ENCODE peak calls at places on chromosomes 7 and 10, in ten cellular contexts. M, F, T, L, A, V, W, Q, I and E are unnamed samples. For H3K4me1, the result is how much of the 10 kb centered on the place peaks cover.

GRCh38 chr10:11163990-11164805 is 146.5 kb downstream of the CELF2 start:
- DNase-seq in V (no peak), F (no peak), L (no peak), Q (no peak), W (no peak), M (peak), I (no peak), T (no peak), A (peak), E (no peak)

GRCh38 chr10:95756061-95756751 is at the start of gene ENTPD1:
- DNase-seq in L (no peak), W (no peak), Q (no peak), T (no peak), F (no peak), A (no peak), M (peak), I (no peak), V (no peak), E (no peak)

GRCh38 chr7:55964802-55965470 is 551 bp downstream of the NIPSNAP2 start:
- DNase-seq in L (peak), M (peak), I (peak), A (peak), V (peak), F (peak), Q (peak), T (peak), W (peak), E (peak)

GRCh38 chr10:86255405-86256251 is 111.0 kb downstream of the GRID1 start:
- DNase-seq in W (no peak), Q (no peak), V (no peak), I (peak), A (peak), M (peak), F (no peak), L (no peak), T (no peak), E (no peak)

GRCh38 chr10:35136263-35136815 is 9.7 kb downstream of the CREM start:
- DNase-seq in M (no peak), V (no peak), T (no peak), L (no peak), A (no peak), Q (no peak), I (no peak), F (no peak), W (no peak), E (no peak)

GRCh38 chr7:112298543-112299100 is 92.1 kb downstream of the ZNF277 start:
- DNase-seq in W (no peak), Q (no peak), A (no peak), T (no peak), I (no peak), M (no peak), V (no peak), L (no peak), F (no peak), E (no peak)

GRCh38 chr7:84256481-84256880 is 61.9 kb upstream of the SEMA3A start:
- DNase-seq in M (no peak), T (no peak), L (no peak), A (no peak), W (no peak), V (no peak), F (no peak), I (no peak), Q (no peak), E (no peak)

GRCh38 chr10:95133997-95134396 is 60.0 kb upstream of the ACSM6 start:
- DNase-seq in I (no peak), L (no peak), T (no peak), F (no peak), Q (no peak), M (no peak), A (no peak), W (no peak), V (no peak), E (no peak)

GRCh38 chr10:122999347-122999746 is 9.2 kb downstream of the IKZF5 start:
- DNase-seq in T (no peak), M (no peak), W (no peak), F (no peak), Q (no peak), V (no peak), A (no peak), L (no peak), I (no peak), E (no peak)

GRCh38 chr10:13890617-13891541 is 304.1 kb downstream of the PRPF18 start:
- DNase-seq in V (no peak), I (peak), A (no peak), F (no peak), L (no peak), M (no peak), Q (peak), T (no peak), W (no peak), E (no peak)

GRCh38 chr10:89745903-89746302 is 44.5 kb downstream of the KIF20B start:
- DNase-seq in F (no peak), W (no peak), A (no peak), I (no peak), Q (no peak), T (no peak), V (peak), L (no peak), M (no peak), E (no peak)

GRCh38 chr7:157544226-157544625 is 207.4 kb downstream of the DNAJB6 start:
- DNase-seq in F (peak), A (peak), M (no peak), V (no peak), L (no peak), I (no peak), Q (no peak), T (no peak), W (no peak), E (no peak)

GRCh38 chr7:81256991-81257390 is 338.1 kb upstream of the SEMA3C start:
- DNase-seq in F (no peak), M (no peak), L (no peak), T (no peak), A (no peak), W (no peak), I (no peak), V (peak), Q (no peak), E (peak)

GRCh38 chr7:29194206-29194593 is 375 bp upstream of the CHN2 start:
- DNase-seq in I (no peak), A (peak), V (no peak), F (peak), W (no peak), Q (peak), L (no peak), T (peak), M (peak), E (no peak)

GRCh38 chr10:58780481-58780880 is 267.8 kb downstream of the BICC1 start:
- DNase-seq in F (no peak), L (no peak), T (no peak), I (no peak), M (no peak), V (no peak), Q (no peak), W (no peak), A (no peak), E (no peak)

GRCh38 chr7:23373151-23374004 is 74.2 kb downstream of the MALSU1 start:
- DNase-seq in Q (no peak), I (no peak), W (no peak), A (no peak), F (no peak), M (no peak), T (no peak), L (no peak), V (no peak), E (no peak)

GRCh38 chr10:5910323-5911100 is 20.5 kb downstream of the FBH1 start:
- DNase-seq in L (no peak), W (no peak), T (peak), A (no peak), F (peak), V (no peak), Q (no peak), I (no peak), M (no peak), E (no peak)

GRCh38 chr7:36854652-36855051 is 130.4 kb upstream of the AOAH start:
- DNase-seq in I (no peak), A (no peak), L (no peak), W (no peak), T (no peak), Q (no peak), V (no peak), F (no peak), M (no peak), E (no peak)

GRCh38 chr7:5433181-5433580 is 9.5 kb upstream of the TNRC18 start:
- DNase-seq in Q (no peak), A (no peak), I (no peak), T (no peak), F (no peak), M (no peak), W (no peak), L (no peak), V (no peak), E (no peak)

GRCh38 chr7:156949541-156950380 is at the start of gene NOM1:
- DNase-seq in V (peak), T (peak), I (peak), W (peak), Q (peak), F (peak), A (peak), L (peak), M (peak), E (peak)

GRCh38 chr7:28581351-28581750 is 169.0 kb downstream of the CREB5 start:
- DNase-seq in A (no peak), I (no peak), V (no peak), M (no peak), L (no peak), W (no peak), Q (no peak), T (no peak), F (no peak), E (no peak)

GRCh38 chr10:26780106-26780792 is 80.5 kb downstream of the ABI1 start:
- DNase-seq in Q (no peak), I (no peak), A (no peak), W (no peak), M (no peak), F (no peak), L (no peak), T (no peak), V (no peak), E (no peak)

GRCh38 chr10:129531195-129531968 is 64.3 kb downstream of the MGMT start:
- DNase-seq in A (no peak), T (no peak), F (no peak), Q (no peak), L (no peak), M (no peak), I (no peak), V (peak), W (no peak), E (no peak)

GRCh38 chr7:28395806-28396205 is 16.5 kb upstream of the CREB5 start:
- DNase-seq in L (no peak), F (no peak), I (no peak), M (no peak), T (no peak), Q (no peak), V (no peak), W (no peak), A (no peak), E (no peak)

GRCh38 chr7:867406-868188 is 8.8 kb upstream of the GET4 start:
- DNase-seq in W (peak), I (no peak), T (peak), L (peak), M (peak), V (peak), A (peak), F (peak), Q (peak), E (no peak)

GRCh38 chr7:101595766-101596537 is 33.1 kb downstream of the MYL10 start:
- DNase-seq in L (no peak), M (no peak), I (no peak), W (no peak), T (no peak), F (peak), V (no peak), A (no peak), Q (no peak), E (no peak)

GRCh38 chr7:2804227-2804763 is 39.8 kb downstream of the GNA12 start:
- DNase-seq in V (no peak), F (no peak), I (peak), Q (no peak), A (peak), L (no peak), M (no peak), W (no peak), T (peak), E (no peak)

GRCh38 chr10:1393481-1393880 is 337.3 kb downstream of the WDR37 start:
- DNase-seq in Q (no peak), V (no peak), F (no peak), W (no peak), A (no peak), T (no peak), L (peak), I (peak), M (peak), E (no peak)

GRCh38 chr7:12518920-12519681 is 51.4 kb upstream of the SCIN start:
- DNase-seq in A (no peak), W (no peak), L (no peak), F (no peak), V (peak), I (no peak), Q (no peak), T (no peak), M (no peak), E (no peak)

GRCh38 chr10:119281581-119282071 is 74.3 kb downstream of the GRK5 start:
- DNase-seq in M (no peak), V (no peak), F (no peak), Q (peak), I (peak), W (peak), L (peak), T (peak), A (peak), E (peak)

GRCh38 chr10:63068246-63068645 is 64.9 kb upstream of the NRBF2 start:
- DNase-seq in Q (no peak), T (no peak), L (no peak), M (no peak), F (no peak), W (no peak), V (no peak), I (no peak), A (no peak), E (no peak)

GRCh38 chr10:95564291-95564690 is 3.1 kb upstream of the SORBS1 start:
- DNase-seq in Q (no peak), I (no peak), M (peak), A (no peak), T (no peak), F (no peak), V (no peak), W (no peak), L (no peak), E (no peak)

GRCh38 chr10:93150289-93150688 is 76.6 kb downstream of the CYP26A1 start:
- DNase-seq in I (no peak), W (no peak), L (no peak), T (no peak), F (no peak), A (no peak), V (no peak), Q (no peak), M (no peak), E (no peak)

GRCh38 chr10:30432631-30433285 is 1.2 kb upstream of the MAP3K8 start:
- DNase-seq in I (peak), A (peak), M (peak), Q (peak), F (no peak), T (peak), L (peak), W (no peak), V (peak), E (peak)

GRCh38 chr7:93856319-93856718 is 34.2 kb downstream of the TFPI2 start:
- DNase-seq in V (no peak), I (no peak), M (no peak), L (no peak), F (no peak), A (no peak), T (no peak), W (no peak), Q (no peak), E (no peak)

GRCh38 chr10:90800232-90800796 is 57.5 kb downstream of the HTR7 start:
- DNase-seq in I (no peak), V (no peak), W (no peak), Q (no peak), A (no peak), F (no peak), T (no peak), L (no peak), M (no peak), E (no peak)

GRCh38 chr10:62842983-62843382 is 26.8 kb upstream of the EGR2 start:
- DNase-seq in Q (no peak), A (no peak), T (no peak), M (no peak), L (no peak), V (no peak), F (no peak), I (no peak), W (no peak), E (no peak)

DNA sequence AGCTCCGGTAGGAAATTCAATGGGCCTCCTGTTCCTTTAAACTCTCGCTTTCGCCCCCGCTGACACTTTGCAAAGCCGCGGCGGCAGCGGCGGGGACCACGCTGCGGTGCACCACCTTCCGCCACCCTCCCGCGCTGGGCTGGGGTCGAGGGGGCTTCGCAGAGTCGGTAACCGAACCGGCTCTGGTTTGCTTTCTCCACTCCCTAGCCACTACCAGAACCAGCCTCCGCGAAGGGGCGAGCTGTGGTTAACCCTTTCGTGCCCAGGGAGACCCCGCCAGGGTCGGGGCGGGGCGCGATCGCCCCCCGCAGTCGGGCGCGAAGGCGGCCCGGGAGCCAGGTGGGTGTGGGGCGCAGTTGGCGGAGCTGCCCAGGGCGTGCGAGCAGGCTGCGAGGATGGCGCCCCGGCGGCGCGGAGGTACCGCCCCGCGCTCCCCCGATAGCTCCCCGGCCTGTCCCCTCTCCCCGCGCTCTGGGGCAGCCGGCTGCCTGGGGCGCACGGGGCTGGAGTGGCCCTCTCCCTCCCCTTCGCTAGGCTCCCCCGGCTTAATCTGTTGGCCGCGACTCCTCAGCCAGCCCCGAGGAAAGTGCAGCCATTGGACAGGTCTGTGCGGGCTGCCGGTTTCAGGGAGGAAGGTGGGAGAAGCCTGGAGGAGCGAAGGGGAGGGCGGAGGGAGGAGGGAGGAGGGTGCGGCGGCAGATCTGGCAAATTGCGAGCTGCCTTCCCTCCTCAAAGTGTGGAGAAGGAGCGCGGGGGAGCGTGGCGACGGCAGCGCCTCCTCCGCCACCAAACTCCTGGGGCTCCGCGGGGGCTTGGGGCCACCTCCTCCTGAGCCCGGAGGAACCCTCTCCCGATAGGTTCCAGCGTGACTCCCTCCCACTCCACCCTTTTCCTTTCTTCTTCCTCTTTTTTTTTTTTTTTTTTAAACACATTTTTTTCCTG is 483 bp upstream of the PLXDC2 start:
- DNase-seq in I (peak), Q (peak), V (peak), T (peak), A (peak), F (peak), L (peak), W (peak), M (peak), E (peak)
- TF ChIP-seq POLR2A in I (peak), Q (peak), V (no peak), T (no peak), A (no peak), F (peak), L (no peak), W (peak), M (peak), E (peak)

GRCh38 chr10:77321868-77322267 is 315.7 kb downstream of the KCNMA1 start:
- DNase-seq in Q (no peak), A (no peak), W (no peak), F (no peak), V (no peak), M (no peak), L (no peak), T (no peak), I (no peak), E (no peak)
- H3K4me3 ChIP-seq in Q (no peak), A (no peak), W (no peak), F (no peak), V (no peak), M (no peak), L (no peak), T (no peak), I (no peak), E (no peak)

GRCh38 chr7:139115104-139115503 is 5.6 kb upstream of the ZC3HAV1 start:
- DNase-seq in L (no peak), T (no peak), V (no peak), F (no peak), W (no peak), M (no peak), I (no peak), A (no peak), Q (no peak), E (no peak)
- H3K4me1 ChIP-seq in L (under half), T (under half), V (under half), F (under half), W (under half), M (under half), I (under half), A (under half), Q (under half), E (under half)

DNA sequence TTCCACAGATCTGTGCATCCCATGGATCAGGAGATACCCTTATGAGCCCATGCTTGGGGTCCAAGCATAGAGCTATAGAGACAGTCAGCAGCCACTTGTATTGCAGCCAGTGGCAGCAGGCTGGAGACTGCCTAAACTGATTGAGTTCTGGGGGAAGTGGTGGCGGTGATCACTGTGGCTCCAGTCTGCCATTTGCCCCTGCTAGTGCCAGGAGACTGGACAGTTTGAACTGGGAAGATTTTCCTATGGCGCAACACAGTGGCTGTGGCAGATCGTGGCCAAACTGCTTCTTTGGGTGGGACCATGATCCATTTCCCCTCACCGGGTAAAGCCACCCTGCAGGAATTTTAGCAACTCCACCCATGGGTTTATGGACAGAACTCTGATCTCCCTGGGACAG is 679.7 kb upstream of the SEMA3D start:
- DNase-seq in Q (peak), M (no peak), V (no peak), L (no peak), T (no peak), I (no peak), F (no peak), A (no peak), W (no peak), E (no peak)
- TF ChIP-seq POLR2A in Q (no peak), M (no peak), V (no peak), L (no peak), T (no peak), I (no peak), F (no peak), A (no peak), W (no peak), E (no peak)

GRCh38 chr7:121371367-121371766 is 24.7 kb downstream of the FAM3C start:
- DNase-seq in L (no peak), F (no peak), M (no peak), Q (no peak), V (no peak), T (no peak), A (no peak), I (no peak), W (no peak), E (no peak)
- H3K4me3 ChIP-seq in L (no peak), F (no peak), M (no peak), Q (no peak), V (no peak), T (no peak), A (no peak), I (no peak), W (no peak), E (no peak)

GRCh38 chr10:124253006-124253405 is 159.6 kb upstream of the CHST15 start:
- DNase-seq in Q (no peak), I (no peak), F (no peak), T (no peak), L (no peak), V (no peak), W (no peak), M (no peak), A (no peak), E (no peak)
- H3K4me1 ChIP-seq in Q (under half), I (under half), F (under half), T (under half), L (under half), V (under half), W (under half), M (under half), A (under half), E (under half)